ENCODE peak calls at places on chromosomes 13 and 19, in ten cellular contexts. I is lower lobe of right lung, Y is foreskin keratinocyte, Z is Karpas-422, C is A549, E is pancreas, F is neuronal stem cell, M is GM23338, N is upper lobe of right lung, G is cardiac muscle cell. T is an unnamed sample.

GRCh38 chr19:50711196-50711595 is 8.4 kb downstream of the SHANK1 start:
- DNase-seq in I (no peak), Y (no peak), Z (no peak), C (no peak), E (no peak), F (no peak), M (no peak), N (no peak), G (no peak), T (no peak)

GRCh38 chr13:43785681-43786471 is 896 bp downstream of the ENOX1 start:
- DNase-seq in I (peak), Y (peak), Z (no peak), C (peak), E (peak), F (peak), M (peak), N (peak), G (peak), T (no peak)

GRCh38 chr13:57557979-57558529 is 73.5 kb upstream of the PCDH17 start:
- DNase-seq in I (no peak), Y (no peak), Z (peak), C (no peak), E (no peak), F (peak), M (peak), N (no peak), G (peak), T (no peak)

GRCh38 chr19:50728084-50728737 is 5.0 kb downstream of the CLEC11A start:
- DNase-seq in I (peak), Y (no peak), Z (no peak), C (no peak), E (peak), F (peak), M (peak), N (peak), G (peak), T (peak)

GRCh38 chr13:80527400-80527799 is 186.5 kb upstream of the SPRY2 start:
- DNase-seq in I (no peak), Y (no peak), Z (no peak), C (no peak), E (no peak), F (no peak), M (no peak), N (no peak), G (no peak), T (no peak)

GRCh38 chr13:41973247-41973741 is 12.4 kb upstream of the VWA8 start:
- DNase-seq in I (no peak), Y (no peak), Z (no peak), C (no peak), E (no peak), F (no peak), M (peak), N (no peak), G (no peak), T (no peak)

GRCh38 chr19:51219307-51219706 is 5.6 kb upstream of the CD33 start:
- DNase-seq in I (no peak), Y (no peak), Z (peak), C (no peak), E (no peak), F (no peak), M (no peak), N (no peak), G (no peak), T (no peak)

GRCh38 chr13:23985846-23986245 is 88.5 kb upstream of the C1QTNF9B start:
- DNase-seq in I (no peak), Y (no peak), Z (no peak), C (no peak), E (no peak), F (no peak), M (no peak), N (no peak), G (no peak), T (no peak)

GRCh38 chr13:34810996-34811395 is 131.1 kb upstream of the NBEA start:
- DNase-seq in I (no peak), Y (no peak), Z (no peak), C (no peak), E (no peak), F (no peak), M (no peak), N (no peak), G (no peak), T (no peak)

GRCh38 chr13:91922969-91923592 is 524.7 kb downstream of the GPC5 start:
- DNase-seq in I (no peak), Y (no peak), Z (no peak), C (no peak), E (no peak), F (no peak), M (peak), N (no peak), G (peak), T (no peak)

GRCh38 chr19:14570864-14571527 is 870 bp downstream of the NDUFB7 start:
- DNase-seq in I (no peak), Y (no peak), Z (no peak), C (no peak), E (no peak), F (no peak), M (no peak), N (no peak), G (no peak), T (no peak)

GRCh38 chr13:44243198-44243852 is 130.3 kb upstream of the SERP2 start:
- DNase-seq in I (peak), Y (peak), Z (peak), C (no peak), E (no peak), F (peak), M (peak), N (no peak), G (peak), T (peak)

GRCh38 chr13:46845146-46845545 is 48.2 kb upstream of the ESD start:
- DNase-seq in I (no peak), Y (peak), Z (no peak), C (no peak), E (no peak), F (no peak), M (no peak), N (no peak), G (no peak), T (no peak)

GRCh38 chr13:108368240-108368898 is 98.9 kb downstream of the TNFSF13B start:
- DNase-seq in I (no peak), Y (no peak), Z (no peak), C (no peak), E (no peak), F (no peak), M (no peak), N (no peak), G (no peak), T (no peak)

GRCh38 chr19:13935765-13936486 is 2.3 kb downstream of the PODNL1 start:
- DNase-seq in I (no peak), Y (no peak), Z (no peak), C (no peak), E (no peak), F (peak), M (peak), N (no peak), G (peak), T (no peak)

GRCh38 chr19:19068659-19069509 is 5.1 kb downstream of the SLC25A42 start:
- DNase-seq in I (no peak), Y (no peak), Z (no peak), C (no peak), E (no peak), F (no peak), M (no peak), N (no peak), G (no peak), T (no peak)

GRCh38 chr13:62119739-62120700 is 704.4 kb upstream of the PCDH20 start:
- DNase-seq in I (no peak), Y (no peak), Z (peak), C (peak), E (no peak), F (no peak), M (peak), N (no peak), G (peak), T (no peak)

GRCh38 chr13:45747071-45747470 is 45.0 kb downstream of the CBY2 start:
- DNase-seq in I (no peak), Y (no peak), Z (no peak), C (no peak), E (no peak), F (no peak), M (no peak), N (no peak), G (no peak), T (no peak)

GRCh38 chr19:31639306-31639705 is 290.1 kb upstream of the TSHZ3 start:
- DNase-seq in I (no peak), Y (peak), Z (no peak), C (no peak), E (no peak), F (no peak), M (no peak), N (no peak), G (no peak), T (no peak)

GRCh38 chr19:7925171-7925837 is 631 bp downstream of the CTXN1 start:
- DNase-seq in I (peak), Y (no peak), Z (peak), C (peak), E (peak), F (peak), M (peak), N (peak), G (peak), T (peak)

GRCh38 chr13:46962286-46962941 is 65.6 kb upstream of the HTR2A start:
- DNase-seq in I (no peak), Y (peak), Z (peak), C (no peak), E (no peak), F (no peak), M (peak), N (no peak), G (peak), T (no peak)

GRCh38 chr13:87274209-87274819 is 396.9 kb upstream of the SLITRK5 start:
- DNase-seq in I (no peak), Y (peak), Z (peak), C (no peak), E (peak), F (peak), M (peak), N (no peak), G (peak), T (no peak)

GRCh38 chr13:112891477-112892401 is 77.3 kb upstream of the MCF2L start:
- DNase-seq in I (peak), Y (peak), Z (no peak), C (no peak), E (no peak), F (peak), M (peak), N (no peak), G (no peak), T (no peak)

GRCh38 chr19:5170329-5170745 is 170.3 kb downstream of the PTPRS start:
- DNase-seq in I (peak), Y (no peak), Z (peak), C (no peak), E (no peak), F (no peak), M (peak), N (peak), G (no peak), T (peak)

GRCh38 chr19:51386882-51387520 is 773 bp downstream of the LIM2 start:
- DNase-seq in I (no peak), Y (no peak), Z (no peak), C (no peak), E (no peak), F (no peak), M (no peak), N (no peak), G (no peak), T (no peak)

GRCh38 chr19:54137913-54138776 is 583 bp downstream of the CNOT3 start:
- DNase-seq in I (peak), Y (no peak), Z (peak), C (no peak), E (no peak), F (no peak), M (peak), N (peak), G (peak), T (peak)

GRCh38 chr13:94065741-94066140 is 413.7 kb downstream of the DCT start:
- DNase-seq in I (no peak), Y (peak), Z (no peak), C (no peak), E (no peak), F (no peak), M (no peak), N (no peak), G (no peak), T (no peak)

GRCh38 chr19:39398297-39398864 is 7.2 kb downstream of the MED29 start:
- DNase-seq in I (peak), Y (peak), Z (no peak), C (peak), E (no peak), F (no peak), M (no peak), N (peak), G (no peak), T (peak)

GRCh38 chr13:39144941-39145533 is 106.8 kb downstream of the NHLRC3 start:
- DNase-seq in I (no peak), Y (peak), Z (peak), C (peak), E (peak), F (peak), M (peak), N (no peak), G (peak), T (no peak)

GRCh38 chr13:31639443-31640163 is 99.7 kb upstream of the RXFP2 start:
- DNase-seq in I (no peak), Y (no peak), Z (no peak), C (no peak), E (no peak), F (no peak), M (no peak), N (no peak), G (no peak), T (no peak)

GRCh38 chr13:50672025-50672424 is 171.5 kb downstream of the DLEU7 start:
- DNase-seq in I (peak), Y (peak), Z (no peak), C (no peak), E (peak), F (no peak), M (no peak), N (no peak), G (no peak), T (no peak)

GRCh38 chr19:29532956-29533355 is 7.2 kb downstream of the VSTM2B start:
- DNase-seq in I (no peak), Y (no peak), Z (no peak), C (no peak), E (no peak), F (no peak), M (no peak), N (peak), G (no peak), T (no peak)

GRCh38 chr19:46635920-46636761 is at the start of gene GNG8:
- DNase-seq in I (no peak), Y (no peak), Z (peak), C (no peak), E (no peak), F (no peak), M (peak), N (no peak), G (peak), T (no peak)

GRCh38 chr19:945401-946252 is 19.8 kb downstream of the ARID3A start:
- DNase-seq in I (no peak), Y (no peak), Z (no peak), C (no peak), E (no peak), F (no peak), M (no peak), N (no peak), G (no peak), T (no peak)

GRCh38 chr19:947707-948533 is 22.1 kb downstream of the ARID3A start:
- DNase-seq in I (peak), Y (no peak), Z (peak), C (no peak), E (no peak), F (no peak), M (no peak), N (peak), G (no peak), T (no peak)

GRCh38 chr19:944663-945241 is 18.9 kb downstream of the ARID3A start:
- DNase-seq in I (no peak), Y (no peak), Z (no peak), C (no peak), E (no peak), F (no peak), M (no peak), N (no peak), G (no peak), T (no peak)

GRCh38 chr19:948842-949496 is 23.1 kb downstream of the ARID3A start:
- DNase-seq in I (no peak), Y (no peak), Z (no peak), C (no peak), E (no peak), F (no peak), M (no peak), N (no peak), G (no peak), T (no peak)

GRCh38 chr19:947090-947706 is 21.4 kb downstream of the ARID3A start:
- DNase-seq in I (no peak), Y (no peak), Z (peak), C (no peak), E (no peak), F (no peak), M (no peak), N (no peak), G (no peak), T (no peak)
- H3K27ac ChIP-seq in I (no peak), Y (no peak), Z (no peak), C (no peak), E (no peak), F (no peak), M (no peak), N (no peak), G (no peak), T (no peak)

GRCh38 chr13:106561551-106562170 is 6.3 kb downstream of the ARGLU1 start:
- DNase-seq in I (no peak), Y (no peak), Z (no peak), C (no peak), E (no peak), F (no peak), M (no peak), N (no peak), G (peak), T (no peak)
- H3K27ac ChIP-seq in I (no peak), Y (no peak), Z (no peak), C (no peak), E (no peak), F (peak), M (no peak), N (no peak), G (peak), T (no peak)

DNA sequence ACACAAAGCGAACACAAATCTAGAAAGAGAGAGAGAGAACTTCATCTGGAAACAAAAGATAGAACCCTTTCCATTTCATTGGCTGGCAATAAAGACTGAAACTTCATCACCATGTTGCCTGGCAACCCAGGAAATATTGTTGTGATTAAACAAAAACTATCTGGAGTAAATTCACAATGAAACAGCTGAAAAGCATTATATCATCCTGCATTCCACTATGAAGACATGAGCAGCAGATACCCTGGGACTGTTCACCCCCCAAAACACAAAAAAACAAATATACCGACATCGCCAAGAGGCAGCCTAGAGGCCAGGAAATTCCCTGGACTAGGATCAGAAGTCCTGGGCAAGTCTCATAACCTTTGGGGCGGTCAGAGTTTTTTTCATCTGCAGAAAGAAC is 158.3 kb downstream of the FOXO1 start:
- DNase-seq in I (no peak), Y (peak), Z (no peak), C (no peak), E (no peak), F (no peak), M (no peak), N (no peak), G (no peak), T (no peak)
- H3K27ac ChIP-seq in I (peak), Y (peak), Z (no peak), C (no peak), E (no peak), F (no peak), M (no peak), N (peak), G (no peak), T (no peak)

DNA sequence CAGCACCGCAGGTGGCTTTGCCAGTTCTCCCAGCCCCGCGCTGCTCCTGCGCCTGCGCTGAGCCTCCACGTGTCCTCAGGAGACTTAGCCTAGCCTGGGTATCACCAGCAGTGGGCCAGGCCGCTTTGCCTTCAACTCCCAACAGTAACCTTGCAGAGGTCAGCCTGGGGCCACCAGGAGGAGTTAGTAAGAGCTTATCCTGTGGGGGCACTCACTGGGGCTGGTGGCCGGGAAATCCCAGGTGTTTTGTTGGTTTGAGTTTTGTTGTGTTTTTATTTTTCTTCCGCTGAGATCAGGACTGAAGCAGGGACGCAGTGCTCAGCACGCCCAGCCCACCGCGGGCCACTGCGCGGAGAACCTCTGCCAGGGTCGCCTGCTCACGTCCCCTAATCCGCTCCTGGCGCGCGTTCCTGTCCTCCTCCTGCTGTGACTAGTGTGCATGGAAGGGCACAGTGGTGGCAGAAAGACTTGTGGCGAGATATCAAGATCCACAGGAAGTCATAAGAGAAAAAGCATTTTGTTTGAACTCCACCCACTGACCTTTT is 207.4 kb upstream of the RFC3 start:
- DNase-seq in I (peak), Y (no peak), Z (no peak), C (no peak), E (no peak), F (peak), M (peak), N (no peak), G (no peak), T (peak)
- H3K27ac ChIP-seq in I (peak), Y (no peak), Z (no peak), C (no peak), E (no peak), F (peak), M (no peak), N (peak), G (no peak), T (peak)

GRCh38 chr13:20472531-20472930 is 53.1 kb downstream of the CRYL1 start:
- DNase-seq in I (no peak), Y (no peak), Z (no peak), C (no peak), E (no peak), F (no peak), M (no peak), N (no peak), G (no peak), T (no peak)

GRCh38 chr13:20474515-20474914 is 51.1 kb downstream of the CRYL1 start:
- DNase-seq in I (no peak), Y (no peak), Z (no peak), C (no peak), E (no peak), F (no peak), M (no peak), N (no peak), G (no peak), T (no peak)

GRCh38 chr13:20473888-20474287 is 51.8 kb downstream of the CRYL1 start:
- DNase-seq in I (no peak), Y (no peak), Z (no peak), C (no peak), E (no peak), F (no peak), M (no peak), N (no peak), G (no peak), T (no peak)

GRCh38 chr13:20473139-20473538 is 52.5 kb downstream of the CRYL1 start:
- DNase-seq in I (no peak), Y (no peak), Z (no peak), C (no peak), E (no peak), F (no peak), M (no peak), N (no peak), G (no peak), T (no peak)

GRCh38 chr13:20470136-20470535 is 55.5 kb downstream of the CRYL1 start:
- DNase-seq in I (no peak), Y (no peak), Z (no peak), C (no peak), E (no peak), F (no peak), M (no peak), N (no peak), G (no peak), T (no peak)
- H3K27ac ChIP-seq in I (no peak), Y (no peak), Z (no peak), C (no peak), E (no peak), F (no peak), M (no peak), N (no peak), G (no peak), T (no peak)

DNA sequence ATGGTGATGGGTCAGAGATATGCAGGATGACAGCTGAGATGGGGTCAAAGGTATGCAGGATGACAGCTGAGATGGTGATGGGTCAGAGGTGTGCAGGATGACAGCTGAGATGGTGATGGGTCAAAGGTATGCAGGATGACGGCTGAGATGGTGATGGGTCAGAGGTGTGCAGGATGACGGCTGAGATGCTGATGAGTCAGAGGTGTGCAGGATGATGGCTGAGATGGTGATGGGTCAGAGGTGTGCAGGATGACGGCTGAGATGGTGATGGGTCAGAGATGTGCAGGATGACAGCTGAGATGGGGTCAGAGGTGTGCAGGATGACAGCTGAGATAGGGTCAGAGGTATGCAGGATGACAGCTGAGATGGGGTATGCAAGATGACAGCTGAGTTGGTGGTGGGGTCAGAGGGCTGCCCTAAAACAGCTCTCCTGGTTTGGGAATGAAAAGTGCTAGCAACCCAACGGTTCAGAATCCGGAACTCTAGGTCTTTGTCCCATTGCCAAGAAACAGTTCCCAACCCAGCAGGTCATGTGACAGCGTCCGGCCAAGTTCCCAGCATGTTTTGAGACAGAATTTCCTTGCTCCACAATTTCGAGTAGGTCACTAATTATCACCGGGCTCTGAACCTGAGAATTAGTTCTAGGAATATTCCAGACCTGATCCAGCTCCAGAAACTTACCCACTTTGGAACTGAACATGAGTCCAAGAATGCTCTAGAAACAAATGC is 3.3 kb downstream of the SELENOW start:
- DNase-seq in I (no peak), Y (no peak), Z (no peak), C (no peak), E (no peak), F (no peak), M (no peak), N (no peak), G (no peak), T (no peak)
- H3K27ac ChIP-seq in I (no peak), Y (no peak), Z (no peak), C (no peak), E (no peak), F (no peak), M (no peak), N (no peak), G (peak), T (no peak)

T was measured in CD4-positive, alpha-beta T cell.